ENCODE peak calls at places on chromosomes 6 and 20, in six cellular contexts. One of them, this sample, is unnamed.

GRCh38 chr6:107820571-107821261 is 3.4 kb downstream of the SCML4 start:
- DNase-seq in activated naive CD8-positive, alpha-beta T cell treated with anti-CD3 and anti-CD28 coated beads, Interleukin-2, amount 50 U/mL, for 24 hours: peak
- DNase-seq in cardiac fibroblast: no peak
- DNase-seq in NCI-H2081: peak
- DNase-seq in tibial nerve: no peak
- DNase-seq in psoas muscle: no peak
- DNase-seq in this sample: no peak

GRCh38 chr20:57317789-57318371 is 11.7 kb upstream of the SPO11 start:
- DNase-seq in activated naive CD8-positive, alpha-beta T cell treated with anti-CD3 and anti-CD28 coated beads, Interleukin-2, amount 50 U/mL, for 24 hours: no peak
- DNase-seq in cardiac fibroblast: no peak
- DNase-seq in NCI-H2081: no peak
- DNase-seq in tibial nerve: no peak
- DNase-seq in psoas muscle: no peak
- DNase-seq in this sample: no peak

GRCh38 chr20:32089637-32090330 is 19.7 kb upstream of the TM9SF4 start:
- DNase-seq in activated naive CD8-positive, alpha-beta T cell treated with anti-CD3 and anti-CD28 coated beads, Interleukin-2, amount 50 U/mL, for 24 hours: no peak
- DNase-seq in cardiac fibroblast: no peak
- DNase-seq in NCI-H2081: no peak
- DNase-seq in tibial nerve: no peak
- DNase-seq in psoas muscle: no peak
- DNase-seq in this sample: no peak

GRCh38 chr20:32861446-32861845 is 2.7 kb downstream of the EFCAB8 start:
- DNase-seq in activated naive CD8-positive, alpha-beta T cell treated with anti-CD3 and anti-CD28 coated beads, Interleukin-2, amount 50 U/mL, for 24 hours: no peak
- DNase-seq in cardiac fibroblast: no peak
- DNase-seq in NCI-H2081: no peak
- DNase-seq in tibial nerve: no peak
- DNase-seq in psoas muscle: no peak
- DNase-seq in this sample: no peak

GRCh38 chr6:43634702-43635303 is 837 bp upstream of the MAD2L1BP start:
- DNase-seq in activated naive CD8-positive, alpha-beta T cell treated with anti-CD3 and anti-CD28 coated beads, Interleukin-2, amount 50 U/mL, for 24 hours: no peak
- DNase-seq in cardiac fibroblast: no peak
- DNase-seq in NCI-H2081: no peak
- DNase-seq in tibial nerve: no peak
- DNase-seq in psoas muscle: no peak
- DNase-seq in this sample: no peak

GRCh38 chr6:150247803-150248202 is 105.0 kb downstream of the PPP1R14C start:
- DNase-seq in activated naive CD8-positive, alpha-beta T cell treated with anti-CD3 and anti-CD28 coated beads, Interleukin-2, amount 50 U/mL, for 24 hours: no peak
- DNase-seq in cardiac fibroblast: no peak
- DNase-seq in NCI-H2081: no peak
- DNase-seq in tibial nerve: no peak
- DNase-seq in psoas muscle: no peak
- DNase-seq in this sample: no peak

GRCh38 chr20:4141616-4142240 is 126.4 kb upstream of the RNF24 start:
- DNase-seq in activated naive CD8-positive, alpha-beta T cell treated with anti-CD3 and anti-CD28 coated beads, Interleukin-2, amount 50 U/mL, for 24 hours: no peak
- DNase-seq in cardiac fibroblast: no peak
- DNase-seq in NCI-H2081: no peak
- DNase-seq in tibial nerve: no peak
- DNase-seq in psoas muscle: no peak
- DNase-seq in this sample: no peak

GRCh38 chr6:112245511-112246203 is 8.7 kb downstream of the LAMA4 start:
- DNase-seq in activated naive CD8-positive, alpha-beta T cell treated with anti-CD3 and anti-CD28 coated beads, Interleukin-2, amount 50 U/mL, for 24 hours: no peak
- DNase-seq in cardiac fibroblast: peak
- DNase-seq in NCI-H2081: no peak
- DNase-seq in tibial nerve: no peak
- DNase-seq in psoas muscle: no peak
- DNase-seq in this sample: peak

GRCh38 chr20:50170549-50171220 is 17.2 kb upstream of the PEDS1 start:
- DNase-seq in activated naive CD8-positive, alpha-beta T cell treated with anti-CD3 and anti-CD28 coated beads, Interleukin-2, amount 50 U/mL, for 24 hours: no peak
- DNase-seq in cardiac fibroblast: no peak
- DNase-seq in NCI-H2081: no peak
- DNase-seq in tibial nerve: no peak
- DNase-seq in psoas muscle: no peak
- DNase-seq in this sample: no peak

GRCh38 chr20:50713677-50714101 is 17.7 kb upstream of the PARD6B start:
- DNase-seq in activated naive CD8-positive, alpha-beta T cell treated with anti-CD3 and anti-CD28 coated beads, Interleukin-2, amount 50 U/mL, for 24 hours: no peak
- DNase-seq in cardiac fibroblast: peak
- DNase-seq in NCI-H2081: no peak
- DNase-seq in tibial nerve: peak
- DNase-seq in psoas muscle: no peak
- DNase-seq in this sample: no peak

GRCh38 chr20:36467076-36467999 is 74.0 kb upstream of the MYL9 start:
- DNase-seq in activated naive CD8-positive, alpha-beta T cell treated with anti-CD3 and anti-CD28 coated beads, Interleukin-2, amount 50 U/mL, for 24 hours: peak
- DNase-seq in cardiac fibroblast: peak
- DNase-seq in NCI-H2081: peak
- DNase-seq in tibial nerve: no peak
- DNase-seq in psoas muscle: peak
- DNase-seq in this sample: peak

GRCh38 chr20:32474009-32474716 is 111.0 kb downstream of the NOL4L start:
- DNase-seq in activated naive CD8-positive, alpha-beta T cell treated with anti-CD3 and anti-CD28 coated beads, Interleukin-2, amount 50 U/mL, for 24 hours: no peak
- DNase-seq in cardiac fibroblast: no peak
- DNase-seq in NCI-H2081: no peak
- DNase-seq in tibial nerve: no peak
- DNase-seq in psoas muscle: no peak
- DNase-seq in this sample: no peak

GRCh38 chr6:5905431-5906339 is 101.0 kb downstream of the NRN1 start:
- DNase-seq in activated naive CD8-positive, alpha-beta T cell treated with anti-CD3 and anti-CD28 coated beads, Interleukin-2, amount 50 U/mL, for 24 hours: no peak
- DNase-seq in cardiac fibroblast: peak
- DNase-seq in NCI-H2081: no peak
- DNase-seq in tibial nerve: peak
- DNase-seq in psoas muscle: peak
- DNase-seq in this sample: peak

GRCh38 chr6:149078383-149078782 is 239.1 kb upstream of the TAB2 start:
- DNase-seq in activated naive CD8-positive, alpha-beta T cell treated with anti-CD3 and anti-CD28 coated beads, Interleukin-2, amount 50 U/mL, for 24 hours: no peak
- DNase-seq in cardiac fibroblast: no peak
- DNase-seq in NCI-H2081: no peak
- DNase-seq in tibial nerve: no peak
- DNase-seq in psoas muscle: no peak
- DNase-seq in this sample: no peak

GRCh38 chr6:3195695-3196497 is 31.6 kb downstream of the TUBB2B start:
- DNase-seq in activated naive CD8-positive, alpha-beta T cell treated with anti-CD3 and anti-CD28 coated beads, Interleukin-2, amount 50 U/mL, for 24 hours: no peak
- DNase-seq in cardiac fibroblast: no peak
- DNase-seq in NCI-H2081: no peak
- DNase-seq in tibial nerve: no peak
- DNase-seq in psoas muscle: no peak
- DNase-seq in this sample: no peak

GRCh38 chr6:131129657-131130545 is 5.4 kb upstream of the AKAP7 start:
- DNase-seq in activated naive CD8-positive, alpha-beta T cell treated with anti-CD3 and anti-CD28 coated beads, Interleukin-2, amount 50 U/mL, for 24 hours: no peak
- DNase-seq in cardiac fibroblast: peak
- DNase-seq in NCI-H2081: no peak
- DNase-seq in tibial nerve: no peak
- DNase-seq in psoas muscle: no peak
- DNase-seq in this sample: no peak

GRCh38 chr6:151869345-151869744 is 61.9 kb downstream of the ESR1 start:
- DNase-seq in activated naive CD8-positive, alpha-beta T cell treated with anti-CD3 and anti-CD28 coated beads, Interleukin-2, amount 50 U/mL, for 24 hours: no peak
- DNase-seq in cardiac fibroblast: peak
- DNase-seq in NCI-H2081: no peak
- DNase-seq in tibial nerve: peak
- DNase-seq in psoas muscle: no peak
- DNase-seq in this sample: peak

This sample was measured in LHCN-M2.